ENCODE peak calls at places on chromosomes 4 and X, in four cellular contexts. R is SK-N-SH, K is K562, H is GM12878. N is an unnamed sample.

GRCh38 chrX:13661735-13662536 is 9.0 kb downstream of the TCEANC start:
- DNase-seq in H (no peak), K (no peak), R (no peak), N (no peak)

GRCh38 chr4:41524446-41524845 is 13.5 kb upstream of the LIMCH1 start:
- DNase-seq in K (no peak), H (no peak), R (peak; percentile 26), N (no peak)

GRCh38 chrX:68261060-68261672 is 172.1 kb downstream of the OPHN1 start:
- DNase-seq in H (no peak), K (no peak), R (no peak), N (no peak)

GRCh38 chr4:164748375-164748774 is 5.6 kb upstream of the SMIM31 start:
- DNase-seq in K (peak; percentile 16), R (peak; percentile 13), H (no peak), N (peak; percentile 3)

GRCh38 chrX:154402622-154403127 is 4.5 kb downstream of the RPL10 start:
- DNase-seq in H (no peak), K (no peak), R (no peak), N (no peak)

GRCh38 chr4:96354036-96354712 is 514.3 kb downstream of the PDHA2 start:
- DNase-seq in K (no peak), R (no peak), H (no peak), N (no peak)

GRCh38 chr4:1000686-1001260 is 7.6 kb upstream of the SLC26A1 start:
- DNase-seq in H (no peak), K (no peak), R (no peak), N (no peak)

GRCh38 chrX:72048515-72049455 is 82.9 kb downstream of the RTL5 start:
- DNase-seq in K (no peak), R (peak; percentile 65), H (no peak), N (no peak)

GRCh38 chrX:13937370-13938052 is 92.2 kb downstream of the GEMIN8 start:
- DNase-seq in H (no peak), K (no peak), R (peak; percentile 44), N (no peak)

GRCh38 chrX:44216171-44216570 is 127.3 kb downstream of the EFHC2 start:
- DNase-seq in R (peak; percentile 23), K (no peak), H (no peak), N (no peak)

GRCh38 chr4:145887241-145887964 is 51.2 kb downstream of the ZNF827 start:
- DNase-seq in K (no peak), R (no peak), H (no peak), N (no peak)

DNA sequence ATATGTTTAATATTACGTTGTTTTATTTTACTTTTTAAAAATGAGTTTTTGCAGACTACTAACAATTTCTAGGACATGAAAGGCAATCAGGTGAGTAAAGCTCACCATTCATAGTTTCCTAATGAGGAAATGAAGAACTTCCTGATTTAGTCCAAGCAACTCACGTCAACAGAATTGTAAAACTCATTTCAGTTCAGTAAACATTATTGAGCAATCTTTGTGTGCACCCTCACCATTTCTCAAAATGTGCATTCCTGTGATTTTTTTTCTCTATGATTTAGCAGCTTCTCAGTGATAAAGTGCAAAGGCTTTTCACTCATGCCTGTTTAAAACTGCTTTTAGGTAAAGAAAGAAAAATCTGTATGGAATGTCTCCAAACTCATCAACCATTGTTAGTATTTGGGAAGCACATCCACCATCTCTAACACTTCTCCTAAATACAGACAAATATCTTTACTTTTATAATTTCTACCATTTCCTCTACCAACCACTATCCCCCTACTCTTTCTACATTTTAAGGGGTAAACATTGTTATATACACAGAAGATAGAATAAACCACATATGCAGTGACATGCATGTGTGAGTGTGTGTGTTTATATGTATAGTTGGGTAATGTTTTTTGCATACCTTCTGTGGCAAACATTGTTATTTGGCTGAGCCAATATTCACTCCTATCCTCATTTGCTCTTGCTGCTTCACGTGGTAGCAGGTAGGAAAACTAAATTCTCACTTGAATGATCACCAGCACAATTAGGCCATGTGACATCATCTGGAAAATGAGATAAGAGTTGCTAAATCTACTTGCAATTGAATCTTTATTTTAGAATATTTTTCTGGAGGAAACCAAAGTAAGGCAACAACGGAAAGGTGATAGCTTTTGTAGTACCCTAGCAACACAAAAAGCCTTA is 54.7 kb upstream of the PRDM8 start:
- DNase-seq in R (no peak), H (no peak), K (peak; percentile 47), N (no peak)
- TF ChIP-seq NFIC in R (no peak), H (no peak), K (no peak), N (no peak)

DNA sequence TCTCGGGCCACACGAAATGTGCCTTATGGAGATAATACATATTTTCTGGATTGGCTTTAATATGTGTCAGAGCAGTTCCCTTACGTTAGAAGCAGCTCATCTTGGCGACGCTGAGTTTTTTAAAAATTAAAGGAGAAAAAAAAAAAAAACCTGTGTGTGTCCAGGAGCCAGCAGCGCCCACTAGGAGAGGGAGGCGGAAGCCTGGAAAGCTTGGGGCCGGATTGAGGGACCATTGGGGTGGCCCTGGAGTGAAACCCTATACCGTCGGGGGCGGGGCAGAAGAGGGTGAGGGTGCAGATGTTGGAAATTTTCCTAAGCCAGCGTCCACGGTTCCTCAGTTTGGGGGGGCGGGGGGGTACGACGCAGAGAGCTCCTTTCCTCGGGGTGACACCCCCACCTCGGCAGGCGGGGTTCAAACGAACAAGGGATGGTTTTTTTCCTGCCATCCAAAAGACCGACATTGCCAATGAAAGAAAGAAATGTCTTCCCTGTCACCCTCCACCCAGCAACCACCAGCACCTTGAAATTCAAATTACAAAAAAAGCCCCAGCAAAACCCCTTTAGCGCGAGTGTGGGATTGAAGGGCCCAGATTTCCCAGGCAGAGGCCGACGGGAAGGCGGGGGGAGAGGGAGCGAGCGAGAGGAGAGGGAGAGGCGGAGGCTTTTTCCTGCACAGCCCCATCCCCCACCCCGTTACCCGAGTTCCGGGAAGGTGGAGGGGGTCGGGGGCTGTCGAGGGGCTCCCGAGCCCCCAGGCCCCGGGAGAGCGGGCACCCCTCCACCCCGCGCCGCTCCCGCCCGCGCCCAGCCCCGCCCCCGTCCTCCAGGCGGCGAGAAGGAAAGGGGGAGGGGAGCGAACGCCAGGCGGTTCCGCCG is 868 bp downstream of the SMARCA1 start:
- DNase-seq in R (peak; percentile 78), H (no peak), K (peak; percentile 47), N (peak; percentile 64)
- TF ChIP-seq MXI1 in R (no peak), H (no peak), K (no peak), N (no peak)

GRCh38 chr4:77194989-77195388 is 38.0 kb downstream of the CCNG2 start:
- DNase-seq in H (no peak), K (no peak), R (no peak), N (no peak)
- TF ChIP-seq NFIC in H (no peak), K (no peak), R (no peak), N (no peak)

GRCh38 chr4:8051644-8052043 is 107.0 kb downstream of the ABLIM2 start:
- DNase-seq in R (no peak), H (no peak), K (no peak), N (no peak)
- TF ChIP-seq MXI1 in R (no peak), H (no peak), K (no peak), N (no peak)

DNA sequence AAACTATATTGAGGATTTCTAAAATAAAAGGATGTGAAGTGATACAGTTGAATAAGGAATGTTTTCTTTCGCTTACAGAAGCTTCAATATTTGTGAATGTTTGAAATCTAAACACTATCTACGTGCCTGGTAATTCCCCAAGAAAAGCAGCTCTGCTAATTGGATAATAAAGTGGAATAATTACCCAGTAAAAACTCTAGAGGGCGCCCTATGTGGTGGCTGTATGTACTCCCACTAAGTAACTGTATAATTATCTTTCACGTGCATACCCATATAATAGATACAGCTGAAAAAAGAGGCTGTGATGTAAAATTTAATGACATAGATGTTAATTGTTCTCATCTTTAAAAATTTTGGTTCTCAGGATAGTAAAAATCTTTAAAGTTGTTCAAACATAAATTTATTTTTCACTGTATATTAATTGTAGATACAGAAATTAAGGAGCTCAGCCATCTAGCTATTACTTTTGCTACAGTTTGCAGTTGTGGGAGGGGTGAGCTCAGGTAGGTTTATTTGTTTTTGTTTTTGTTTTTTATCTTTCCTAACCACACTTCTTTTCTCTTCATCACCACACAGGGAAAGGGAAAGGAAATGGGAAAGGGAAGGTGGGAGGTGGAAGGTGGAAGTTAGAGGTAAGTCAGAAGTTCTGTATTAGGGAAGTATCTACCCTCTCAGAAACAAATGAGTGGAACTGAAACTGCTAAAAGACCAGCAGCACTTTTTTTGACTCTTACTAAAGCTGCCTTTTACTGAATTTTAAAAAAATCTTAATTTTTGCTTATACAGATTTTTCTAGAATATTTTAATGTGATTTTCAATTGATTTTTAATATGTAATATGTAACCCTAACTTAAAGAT is 151.7 kb upstream of the RPS6KA6 start:
- DNase-seq in K (peak; percentile 8), H (no peak), R (peak; percentile 6), N (peak; percentile 0)
- TF ChIP-seq NFIC in K (no peak), H (no peak), R (no peak), N (no peak)

GRCh38 chr4:15653864-15654391 is 1.2 kb downstream of the FBXL5 start:
- DNase-seq in H (no peak), K (peak; percentile 23), R (peak; percentile 54), N (peak; percentile 31)
- TF ChIP-seq MXI1 in H (no peak), K (no peak), R (no peak), N (no peak)

GRCh38 chr4:121980643-121981042 is 28.8 kb upstream of the TRPC3 start:
- DNase-seq in R (no peak), K (no peak), H (no peak), N (no peak)
- TF ChIP-seq NFIC in R (no peak), K (no peak), H (no peak), N (no peak)

DNA sequence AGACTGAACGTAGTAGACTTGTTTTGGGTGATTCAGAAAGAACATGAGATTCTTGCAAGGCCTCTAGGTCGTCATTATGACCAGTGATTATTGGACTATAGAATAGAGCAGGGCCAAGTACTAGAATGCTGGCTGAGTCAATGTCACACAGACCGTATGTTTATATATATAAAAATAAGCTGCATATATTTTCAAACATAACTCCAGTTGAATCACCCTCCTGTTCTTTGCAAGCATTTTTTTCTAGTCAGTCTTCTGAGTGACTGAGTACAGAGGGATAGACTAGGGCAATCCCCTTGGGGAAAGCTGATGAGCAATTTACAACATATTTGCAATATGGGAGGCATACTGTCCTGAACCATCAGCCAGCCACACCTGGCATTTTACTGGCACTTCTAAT is 48.4 kb upstream of the PRPS1 start:
- DNase-seq in H (no peak), R (no peak), K (no peak), N (no peak)
- TF ChIP-seq MXI1 in H (no peak), R (no peak), K (no peak), N (no peak)